ENCODE peak calls at places on chromosomes 3 and 15, in eight cellular contexts. One of them, this sample, is unnamed.

GRCh38 chr15:101126618-101127502 is 125.0 kb downstream of the CHSY1 start:
- DNase-seq in frontal cortex: no peak
- DNase-seq in H7: no peak
- DNase-seq in T-cell: no peak
- DNase-seq in CD4-positive, alpha-beta T cell: no peak
- DNase-seq in left ventricle myocardium inferior: no peak
- DNase-seq in foreskin fibroblast: peak
- DNase-seq in activated CD8-positive, alpha-beta memory T cell treated with anti-CD3 and anti-CD28 coated beads for 48 hours: no peak
- DNase-seq in this sample: no peak

GRCh38 chr3:159232966-159233365 is 431.1 kb downstream of the MFSD1 start:
- DNase-seq in frontal cortex: no peak
- DNase-seq in H7: no peak
- DNase-seq in T-cell: no peak
- DNase-seq in CD4-positive, alpha-beta T cell: no peak
- DNase-seq in left ventricle myocardium inferior: no peak
- DNase-seq in foreskin fibroblast: peak
- DNase-seq in activated CD8-positive, alpha-beta memory T cell treated with anti-CD3 and anti-CD28 coated beads for 48 hours: no peak
- DNase-seq in this sample: no peak

GRCh38 chr3:11924518-11924917 is 77.8 kb upstream of the TAMM41 start:
- DNase-seq in frontal cortex: no peak
- DNase-seq in H7: no peak
- DNase-seq in T-cell: no peak
- DNase-seq in CD4-positive, alpha-beta T cell: no peak
- DNase-seq in left ventricle myocardium inferior: no peak
- DNase-seq in foreskin fibroblast: no peak
- DNase-seq in activated CD8-positive, alpha-beta memory T cell treated with anti-CD3 and anti-CD28 coated beads for 48 hours: no peak
- DNase-seq in this sample: no peak

GRCh38 chr3:4741106-4741403 is 238.2 kb upstream of the BHLHE40 start:
- DNase-seq in frontal cortex: no peak
- DNase-seq in H7: no peak
- DNase-seq in T-cell: no peak
- DNase-seq in CD4-positive, alpha-beta T cell: no peak
- DNase-seq in left ventricle myocardium inferior: no peak
- DNase-seq in foreskin fibroblast: no peak
- DNase-seq in activated CD8-positive, alpha-beta memory T cell treated with anti-CD3 and anti-CD28 coated beads for 48 hours: no peak
- DNase-seq in this sample: no peak

GRCh38 chr3:152524198-152525140 is 255.7 kb downstream of the MBNL1 start:
- DNase-seq in frontal cortex: peak
- DNase-seq in H7: peak
- DNase-seq in T-cell: peak
- DNase-seq in CD4-positive, alpha-beta T cell: peak
- DNase-seq in left ventricle myocardium inferior: no peak
- DNase-seq in foreskin fibroblast: peak
- DNase-seq in activated CD8-positive, alpha-beta memory T cell treated with anti-CD3 and anti-CD28 coated beads for 48 hours: no peak
- DNase-seq in this sample: no peak

GRCh38 chr3:182683335-182684257 is 109.7 kb upstream of the ATP11B start:
- DNase-seq in frontal cortex: peak
- DNase-seq in H7: peak
- DNase-seq in T-cell: no peak
- DNase-seq in CD4-positive, alpha-beta T cell: peak
- DNase-seq in left ventricle myocardium inferior: peak
- DNase-seq in foreskin fibroblast: peak
- DNase-seq in activated CD8-positive, alpha-beta memory T cell treated with anti-CD3 and anti-CD28 coated beads for 48 hours: peak
- DNase-seq in this sample: no peak

GRCh38 chr3:100517276-100517675 is 24.9 kb downstream of the TMEM45A start:
- DNase-seq in frontal cortex: no peak
- DNase-seq in H7: no peak
- DNase-seq in T-cell: no peak
- DNase-seq in CD4-positive, alpha-beta T cell: no peak
- DNase-seq in left ventricle myocardium inferior: no peak
- DNase-seq in foreskin fibroblast: no peak
- DNase-seq in activated CD8-positive, alpha-beta memory T cell treated with anti-CD3 and anti-CD28 coated beads for 48 hours: no peak
- DNase-seq in this sample: no peak

GRCh38 chr3:40043444-40043755 is 234.0 kb downstream of the MYRIP start:
- DNase-seq in frontal cortex: no peak
- DNase-seq in H7: no peak
- DNase-seq in T-cell: no peak
- DNase-seq in CD4-positive, alpha-beta T cell: no peak
- DNase-seq in left ventricle myocardium inferior: no peak
- DNase-seq in foreskin fibroblast: peak
- DNase-seq in activated CD8-positive, alpha-beta memory T cell treated with anti-CD3 and anti-CD28 coated beads for 48 hours: no peak
- DNase-seq in this sample: peak

GRCh38 chr3:31407665-31408064 is 125.1 kb upstream of the STT3B start:
- DNase-seq in frontal cortex: no peak
- DNase-seq in H7: no peak
- DNase-seq in T-cell: no peak
- DNase-seq in CD4-positive, alpha-beta T cell: no peak
- DNase-seq in left ventricle myocardium inferior: no peak
- DNase-seq in foreskin fibroblast: peak
- DNase-seq in activated CD8-positive, alpha-beta memory T cell treated with anti-CD3 and anti-CD28 coated beads for 48 hours: no peak
- DNase-seq in this sample: no peak

GRCh38 chr3:108334698-108335097 is 38.4 kb downstream of the HHLA2 start:
- DNase-seq in frontal cortex: no peak
- DNase-seq in H7: no peak
- DNase-seq in T-cell: no peak
- DNase-seq in CD4-positive, alpha-beta T cell: no peak
- DNase-seq in left ventricle myocardium inferior: no peak
- DNase-seq in foreskin fibroblast: peak
- DNase-seq in activated CD8-positive, alpha-beta memory T cell treated with anti-CD3 and anti-CD28 coated beads for 48 hours: no peak
- DNase-seq in this sample: no peak

GRCh38 chr3:46612324-46612723 is at the start of gene FAM240A:
- DNase-seq in frontal cortex: peak
- DNase-seq in H7: no peak
- DNase-seq in T-cell: no peak
- DNase-seq in CD4-positive, alpha-beta T cell: no peak
- DNase-seq in left ventricle myocardium inferior: peak
- DNase-seq in foreskin fibroblast: peak
- DNase-seq in activated CD8-positive, alpha-beta memory T cell treated with anti-CD3 and anti-CD28 coated beads for 48 hours: no peak
- DNase-seq in this sample: no peak

GRCh38 chr15:46315540-46315939 is 680.7 kb downstream of the SQOR start:
- DNase-seq in frontal cortex: no peak
- DNase-seq in H7: no peak
- DNase-seq in T-cell: no peak
- DNase-seq in CD4-positive, alpha-beta T cell: no peak
- DNase-seq in left ventricle myocardium inferior: no peak
- DNase-seq in foreskin fibroblast: no peak
- DNase-seq in activated CD8-positive, alpha-beta memory T cell treated with anti-CD3 and anti-CD28 coated beads for 48 hours: no peak
- DNase-seq in this sample: no peak

GRCh38 chr3:81872566-81872965 is 111.1 kb upstream of the GBE1 start:
- DNase-seq in frontal cortex: no peak
- DNase-seq in H7: no peak
- DNase-seq in T-cell: no peak
- DNase-seq in CD4-positive, alpha-beta T cell: no peak
- DNase-seq in left ventricle myocardium inferior: no peak
- DNase-seq in foreskin fibroblast: peak
- DNase-seq in activated CD8-positive, alpha-beta memory T cell treated with anti-CD3 and anti-CD28 coated beads for 48 hours: no peak
- DNase-seq in this sample: no peak

GRCh38 chr15:75695634-75696302 is 16.9 kb downstream of the CSPG4 start:
- DNase-seq in frontal cortex: no peak
- DNase-seq in H7: peak
- DNase-seq in T-cell: no peak
- DNase-seq in CD4-positive, alpha-beta T cell: no peak
- DNase-seq in left ventricle myocardium inferior: no peak
- DNase-seq in foreskin fibroblast: no peak
- DNase-seq in activated CD8-positive, alpha-beta memory T cell treated with anti-CD3 and anti-CD28 coated beads for 48 hours: no peak
- DNase-seq in this sample: no peak

GRCh38 chr3:108461641-108462040 is 48.8 kb downstream of the MYH15 start:
- DNase-seq in frontal cortex: no peak
- DNase-seq in H7: no peak
- DNase-seq in T-cell: no peak
- DNase-seq in CD4-positive, alpha-beta T cell: no peak
- DNase-seq in left ventricle myocardium inferior: no peak
- DNase-seq in foreskin fibroblast: peak
- DNase-seq in activated CD8-positive, alpha-beta memory T cell treated with anti-CD3 and anti-CD28 coated beads for 48 hours: no peak
- DNase-seq in this sample: no peak

GRCh38 chr3:141302364-141303141 is 65.8 kb upstream of the ZBTB38 start:
- DNase-seq in frontal cortex: no peak
- DNase-seq in H7: no peak
- DNase-seq in T-cell: no peak
- DNase-seq in CD4-positive, alpha-beta T cell: no peak
- DNase-seq in left ventricle myocardium inferior: no peak
- DNase-seq in foreskin fibroblast: peak
- DNase-seq in activated CD8-positive, alpha-beta memory T cell treated with anti-CD3 and anti-CD28 coated beads for 48 hours: no peak
- DNase-seq in this sample: peak

GRCh38 chr3:57949779-57950618 is 58.2 kb upstream of the FLNB start:
- DNase-seq in frontal cortex: no peak
- DNase-seq in H7: no peak
- DNase-seq in T-cell: no peak
- DNase-seq in CD4-positive, alpha-beta T cell: no peak
- DNase-seq in left ventricle myocardium inferior: peak
- DNase-seq in foreskin fibroblast: peak
- DNase-seq in activated CD8-positive, alpha-beta memory T cell treated with anti-CD3 and anti-CD28 coated beads for 48 hours: no peak
- DNase-seq in this sample: no peak

This sample was measured in keratinocyte.